ENCODE peak calls at places on chromosomes 13 and 19, in four cellular contexts. R is fibroblast of pulmonary artery, Z is thoracic aorta, C is mesendoderm. T is an unnamed sample.

GRCh38 chr19:55643003-55643732 is at the start of gene ZNF581:
- DNase-seq in R (peak), Z (no peak), C (peak), T (peak)

GRCh38 chr19:35521124-35521743 is 6.9 kb downstream of the SBSN start:
- DNase-seq in R (no peak), Z (no peak), C (peak), T (no peak)

GRCh38 chr19:53868091-53868891 is 608 bp downstream of the MYADM start:
- DNase-seq in R (peak), Z (no peak), C (peak), T (peak)

GRCh38 chr19:12065100-12065538 is 588 bp downstream of the ZNF844 start:
- DNase-seq in R (peak), Z (no peak), C (peak), T (peak)

GRCh38 chr13:75264611-75265010 is 217.4 kb downstream of the TBC1D4 start:
- DNase-seq in R (no peak), Z (no peak), C (peak), T (no peak)

GRCh38 chr19:14061751-14062557 is at the start of gene PALM3:
- DNase-seq in R (no peak), Z (no peak), C (no peak), T (no peak)

GRCh38 chr19:55082023-55082851 is 6.6 kb downstream of the EPS8L1 start:
- DNase-seq in R (peak), Z (no peak), C (peak), T (no peak)

GRCh38 chr19:33186835-33187540 is 7.1 kb upstream of the LRP3 start:
- DNase-seq in R (no peak), Z (no peak), C (no peak), T (no peak)

GRCh38 chr19:35320285-35320706 is 8.7 kb upstream of the CD22 start:
- DNase-seq in R (no peak), Z (no peak), C (no peak), T (no peak)

GRCh38 chr19:30003862-30004261 is 61.8 kb downstream of the URI1 start:
- DNase-seq in R (no peak), Z (no peak), C (no peak), T (no peak)

GRCh38 chr13:42113478-42113877 is 65.0 kb downstream of the DGKH start:
- DNase-seq in R (no peak), Z (no peak), C (no peak), T (no peak)

GRCh38 chr13:111491659-111492058 is 171.2 kb downstream of the TEX29 start:
- DNase-seq in R (no peak), Z (no peak), C (no peak), T (no peak)

GRCh38 chr19:58407658-58408151 is 744 bp upstream of the ZNF584 start:
- DNase-seq in R (no peak), Z (no peak), C (peak), T (peak)

GRCh38 chr19:45439569-45440258 is 16.0 kb upstream of the ERCC1 start:
- DNase-seq in R (peak), Z (peak), C (peak), T (peak)

DNA sequence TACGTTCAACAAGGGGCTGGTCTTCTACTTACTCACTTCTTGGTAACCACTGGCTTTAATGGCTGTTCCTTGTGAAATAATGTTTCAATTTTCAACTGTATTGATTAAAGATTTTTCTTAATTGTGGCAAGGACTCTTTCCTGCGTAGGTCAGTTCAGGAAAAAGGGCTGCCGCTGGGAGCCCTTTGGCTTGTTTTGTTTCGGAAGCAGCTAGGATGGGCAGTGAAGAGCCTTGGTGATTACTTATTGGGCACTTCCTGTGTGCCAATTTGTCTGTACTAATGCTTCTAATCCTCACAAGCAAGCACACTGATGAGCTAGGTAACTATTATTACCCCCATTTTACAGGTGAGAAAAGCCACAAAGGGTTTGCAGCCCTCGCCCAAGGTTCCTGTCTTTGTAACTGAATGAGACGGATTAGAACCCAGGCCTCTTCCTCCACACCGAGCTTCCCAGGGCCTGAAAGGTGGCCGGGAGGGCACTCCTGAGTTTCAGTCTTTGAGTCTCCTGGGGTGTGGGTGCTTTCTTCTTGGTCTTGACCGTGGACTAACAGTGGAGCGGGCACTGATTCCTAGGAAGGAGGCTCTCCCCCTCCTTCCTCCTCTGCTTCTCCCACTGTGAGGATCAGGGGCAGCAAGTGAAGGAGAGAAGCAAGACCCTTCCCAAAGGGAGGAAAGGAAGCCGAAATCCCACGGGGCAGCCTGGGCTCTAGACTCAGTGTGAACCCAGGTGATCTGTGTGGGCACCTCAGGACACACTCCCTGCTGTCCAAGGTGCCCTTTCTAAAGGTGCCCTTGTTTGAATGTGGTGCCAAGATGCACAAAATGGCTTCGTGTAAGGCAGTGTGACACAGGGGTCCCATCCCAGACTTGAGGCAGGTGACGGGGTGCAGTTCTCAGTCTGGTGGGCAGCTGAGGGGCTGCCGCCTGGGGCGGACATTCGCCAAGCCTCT is 3.7 kb downstream of the COL4A2 start:
- DNase-seq in R (no peak), Z (no peak), C (no peak), T (no peak)
- H3K4me3 ChIP-seq in R (peak), Z (peak), C (no peak), T (peak)

GRCh38 chr13:67228909-67229308 is 1.2 kb downstream of the PCDH9 start:
- DNase-seq in R (peak), Z (no peak), C (no peak), T (no peak)
- H3K4me3 ChIP-seq in R (peak), Z (peak), C (no peak), T (no peak)

GRCh38 chr19:9912551-9913236 is 23.6 kb downstream of the OLFM2 start:
- DNase-seq in R (no peak), Z (no peak), C (no peak), T (no peak)
- H3K4me3 ChIP-seq in R (no peak), Z (peak), C (peak), T (no peak)

GRCh38 chr19:1254530-1255185 is 6.3 kb downstream of the MIDN start:
- DNase-seq in R (no peak), Z (no peak), C (no peak), T (peak)

GRCh38 chr19:1253514-1254080 is 5.2 kb downstream of the MIDN start:
- DNase-seq in R (no peak), Z (no peak), C (no peak), T (no peak)

GRCh38 chr19:1252818-1253513 is 4.6 kb downstream of the MIDN start:
- DNase-seq in R (peak), Z (peak), C (peak), T (peak)

GRCh38 chr19:1255186-1256161 is 7.1 kb downstream of the MIDN start:
- DNase-seq in R (no peak), Z (no peak), C (no peak), T (peak)

GRCh38 chr19:1254081-1254527 is 5.7 kb downstream of the MIDN start:
- DNase-seq in R (no peak), Z (no peak), C (no peak), T (peak)
- H3K4me3 ChIP-seq in R (peak), Z (peak), C (no peak), T (peak)

GRCh38 chr19:51138549-51138979 is 3.5 kb upstream of the SIGLEC7 start:
- DNase-seq in R (peak), Z (no peak), C (no peak), T (peak)
- H3K4me3 ChIP-seq in R (no peak), Z (no peak), C (no peak), T (no peak)

DNA sequence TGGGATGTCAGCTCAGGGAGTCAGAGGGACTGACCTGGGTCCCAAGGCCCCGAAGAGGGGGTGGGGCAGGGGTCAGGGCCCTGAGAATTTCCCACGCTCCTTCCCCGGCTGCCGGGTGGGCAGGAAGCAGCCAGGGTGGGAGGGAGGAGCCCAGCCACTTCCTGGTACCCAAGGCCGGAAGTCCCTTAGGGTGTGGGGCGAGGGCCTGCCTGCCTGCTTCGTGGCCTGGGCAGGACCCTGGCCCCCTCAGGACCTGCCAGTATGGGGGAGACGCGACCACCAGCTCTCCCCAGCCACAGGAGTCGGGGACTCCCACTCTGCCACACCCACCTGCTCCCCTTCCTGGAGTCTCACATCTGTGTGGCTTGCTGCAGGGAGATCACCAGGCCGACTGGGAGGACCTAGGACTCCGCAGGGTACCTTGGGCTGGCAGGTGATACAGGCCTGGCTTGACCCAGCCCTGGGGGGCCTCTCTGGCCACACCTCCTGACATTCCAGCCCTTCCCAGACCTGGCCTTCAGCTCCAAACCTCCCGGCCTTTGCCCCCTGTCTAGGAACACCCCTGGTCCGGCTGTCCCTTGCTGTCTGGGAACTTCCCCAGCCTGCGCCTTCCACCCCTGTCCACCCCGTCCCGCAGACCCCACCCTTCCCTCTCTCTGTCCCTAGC is 9.8 kb upstream of the CIRBP start:
- DNase-seq in R (peak), Z (no peak), C (peak), T (peak)
- H3K4me3 ChIP-seq in R (no peak), Z (peak), C (no peak), T (no peak)

DNA sequence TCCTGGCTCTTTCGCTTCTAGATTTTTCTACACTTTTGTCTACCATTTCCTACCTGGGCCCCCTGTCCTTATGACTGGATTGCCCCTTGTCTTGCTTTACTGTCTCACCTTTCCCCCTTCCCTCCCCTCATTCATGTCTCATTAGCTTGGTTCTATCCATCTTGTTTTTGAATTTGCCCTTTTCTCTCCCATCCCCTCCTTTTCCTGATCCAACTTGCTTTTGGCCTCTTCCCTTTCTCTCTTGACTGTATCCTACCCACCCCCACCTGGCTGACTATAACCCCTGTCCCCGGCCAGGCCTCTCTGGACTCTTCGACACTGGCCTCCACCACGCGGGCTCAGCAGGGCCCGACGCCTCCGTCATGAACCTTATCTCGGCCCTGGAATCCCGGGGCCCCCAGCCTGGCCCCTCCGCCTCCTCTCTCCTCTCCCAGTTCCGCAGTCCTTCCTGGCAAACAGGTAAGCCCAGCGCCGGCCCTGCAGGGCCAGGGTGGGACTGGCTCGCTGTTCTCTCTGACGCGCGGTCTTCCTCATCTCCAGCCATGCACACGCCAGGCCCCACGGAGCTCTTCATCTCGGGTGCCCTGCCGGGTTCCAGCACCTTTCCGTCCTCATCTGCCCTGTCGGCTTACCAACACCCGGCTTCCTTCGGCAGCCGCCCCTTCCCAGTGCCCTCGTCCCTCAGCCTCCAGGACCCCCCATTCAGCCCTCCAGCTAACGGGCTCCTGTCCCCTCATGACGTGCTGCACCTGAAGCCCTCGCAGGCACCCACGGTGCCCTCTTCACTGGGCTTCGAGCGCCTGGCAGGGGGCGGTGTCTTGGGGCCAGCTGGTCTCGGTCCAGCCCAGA is 3.4 kb downstream of the PRR12 start:
- DNase-seq in R (no peak), Z (no peak), C (no peak), T (no peak)
- H3K4me3 ChIP-seq in R (no peak), Z (no peak), C (no peak), T (no peak)

DNA sequence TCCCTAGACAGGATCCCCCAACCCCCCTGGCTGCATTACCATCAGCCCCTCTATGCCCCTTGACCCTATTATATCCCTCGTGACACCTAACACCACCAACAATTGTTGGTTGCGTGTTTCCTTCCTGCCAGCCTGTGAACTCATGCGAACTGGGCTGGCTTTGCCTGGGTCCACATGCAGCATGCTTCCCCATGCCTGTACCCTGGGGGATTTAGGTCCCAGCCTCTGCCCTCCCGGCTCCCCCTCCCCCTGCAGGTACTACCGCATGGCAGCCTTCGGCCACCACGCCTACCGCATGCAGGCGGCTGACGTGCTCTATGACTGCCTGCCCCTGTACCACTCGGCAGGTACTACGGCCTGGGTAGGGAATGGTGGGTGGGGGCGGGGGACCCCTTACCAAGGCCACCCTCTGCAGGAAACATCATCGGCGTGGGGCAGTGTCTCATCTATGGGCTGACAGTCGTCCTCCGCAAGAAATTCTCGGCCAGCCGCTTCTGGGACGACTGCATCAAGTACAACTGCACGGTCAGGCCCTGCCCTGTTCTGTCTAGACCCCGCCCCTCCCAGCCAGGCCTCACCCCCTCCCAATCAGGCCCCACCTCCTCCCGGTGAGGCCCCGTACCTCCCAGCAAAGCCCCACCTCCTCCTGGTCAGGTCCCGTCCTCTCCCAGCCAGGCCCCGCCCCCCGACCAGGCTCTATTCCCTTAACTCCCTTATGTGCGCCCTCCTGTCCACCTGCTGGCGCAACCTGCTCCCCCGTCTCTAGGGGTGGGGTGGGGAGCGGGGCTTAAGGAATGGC is 18.5 kb downstream of the SLC27A1 start:
- DNase-seq in R (peak), Z (no peak), C (peak), T (peak)
- H3K4me3 ChIP-seq in R (no peak), Z (peak), C (peak), T (no peak)

DNA sequence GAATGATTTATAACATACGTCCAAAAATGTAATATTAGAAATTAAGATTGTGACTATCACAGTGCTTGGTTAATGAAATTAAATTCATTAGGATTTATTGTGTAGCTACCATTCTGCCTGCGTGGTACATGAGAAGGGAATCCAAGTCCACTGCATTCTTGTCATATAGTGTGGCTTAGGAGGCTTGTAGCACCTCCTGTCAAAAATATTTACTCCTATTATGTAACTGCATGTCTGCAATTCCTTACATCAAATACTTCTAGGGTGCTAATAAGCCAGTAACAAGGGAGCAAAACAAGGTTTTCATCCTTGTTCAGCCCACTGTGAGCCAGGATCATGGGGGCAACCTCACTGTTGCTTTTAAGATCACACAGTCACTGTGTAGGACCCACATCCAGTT is 199.0 kb downstream of the SLC7A1 start:
- DNase-seq in R (no peak), Z (no peak), C (no peak), T (no peak)
- H3K4me3 ChIP-seq in R (no peak), Z (no peak), C (no peak), T (no peak)

GRCh38 chr19:56765107-56765506 is 75.4 kb downstream of the PEG3 start:
- DNase-seq in R (no peak), Z (no peak), C (peak), T (peak)
- H3K4me3 ChIP-seq in R (peak), Z (peak), C (peak), T (no peak)